ENCODE peak calls at places on chromosomes 11 and 22, in six cellular contexts. W, V, B, R, M and S are unnamed samples.
A peak's percentile ranks its signal among the peaks of the same experiment; 100 is the strongest.

GRCh38 chr11:27158763-27159679 is 118.4 kb downstream of the BBOX1 start:
- DNase-seq in B (peak; percentile 5), V (peak; percentile 88), M (peak; percentile 46), R (peak; percentile 77), W (peak; percentile 88), S (peak; percentile 70)

GRCh38 chr22:24023204-24023789 is 12.2 kb downstream of the CABIN1 start:
- DNase-seq in M (no peak), V (no peak), R (no peak), W (no peak), B (no peak), S (no peak)

GRCh38 chr11:119663279-119663678 is 65.7 kb downstream of the NECTIN1 start:
- DNase-seq in R (no peak), M (no peak), W (no peak), V (no peak), B (no peak), S (no peak)

GRCh38 chr11:93537767-93538261 is 5.4 kb downstream of the SMCO4 start:
- DNase-seq in W (no peak), M (no peak), V (peak; percentile 43), R (peak; percentile 18), B (no peak), S (no peak)

GRCh38 chr22:30876925-30877553 is 91.5 kb downstream of the MORC2 start:
- DNase-seq in W (peak; percentile 18), R (no peak), B (no peak), V (peak; percentile 22), M (no peak), S (peak; percentile 57)

GRCh38 chr22:47168441-47168840 is 406.0 kb downstream of the TBC1D22A start:
- DNase-seq in R (no peak), W (no peak), V (no peak), B (no peak), M (no peak), S (peak; percentile 16)

GRCh38 chr11:9642894-9643293 is 21.0 kb upstream of the SWAP70 start:
- DNase-seq in M (no peak), W (no peak), V (no peak), B (no peak), R (no peak), S (no peak)

GRCh38 chr11:105447936-105448702 is 161.8 kb upstream of the GRIA4 start:
- DNase-seq in B (peak; percentile 48), R (no peak), M (no peak), W (no peak), V (no peak), S (no peak)

GRCh38 chr11:3213659-3214419 is 4.8 kb downstream of the MRGPRG start:
- DNase-seq in W (no peak), V (no peak), R (no peak), M (no peak), B (no peak), S (no peak)

GRCh38 chr22:31155425-31155824 is 4.6 kb upstream of the RNF185 start:
- DNase-seq in V (no peak), B (no peak), R (no peak), M (peak; percentile 23), W (peak; percentile 14), S (no peak)

GRCh38 chr11:63237413-63237812 is 6.0 kb downstream of the SLC22A25 start:
- DNase-seq in M (no peak), V (no peak), B (no peak), W (no peak), R (no peak), S (no peak)

GRCh38 chr22:27314276-27314807 is 487.2 kb downstream of the MN1 start:
- DNase-seq in V (no peak), W (no peak), M (no peak), B (no peak), R (no peak), S (no peak)

GRCh38 chr22:23075525-23076216 is 5.4 kb downstream of the GNAZ start:
- DNase-seq in M (no peak), V (no peak), B (no peak), R (no peak), W (no peak), S (peak; percentile 19)

GRCh38 chr11:119671048-119671447 is 58.0 kb downstream of the NECTIN1 start:
- DNase-seq in R (no peak), W (peak; percentile 90), V (peak; percentile 72), M (no peak), B (no peak), S (peak; percentile 92)

GRCh38 chr22:25774575-25775026 is 32.6 kb downstream of the MYO18B start:
- DNase-seq in W (no peak), V (no peak), B (peak; percentile 22), M (no peak), R (no peak), S (no peak)

GRCh38 chr11:31959711-31960110 is 131.2 kb upstream of the RCN1 start:
- DNase-seq in V (peak; percentile 31), R (peak; percentile 25), B (no peak), M (no peak), W (peak; percentile 25), S (no peak)

GRCh38 chr11:40125054-40125453 is 1334.4 kb downstream of the LRRC4C start:
- DNase-seq in B (no peak), M (no peak), V (no peak), W (no peak), R (no peak), S (no peak)

GRCh38 chr11:34264266-34265110 is 93.3 kb downstream of the ABTB2 start:
- DNase-seq in R (no peak), W (no peak), M (no peak), V (no peak), B (no peak), S (no peak)

GRCh38 chr22:28541137-28541536 is 138.5 kb downstream of the TTC28 start:
- DNase-seq in W (no peak), B (no peak), R (no peak), V (no peak), M (no peak), S (no peak)

GRCh38 chr11:279040-279965 is 1.1 kb downstream of the NLRP6 start:
- DNase-seq in W (no peak), V (no peak), B (peak; percentile 46), M (no peak), R (no peak), S (no peak)